ENCODE peak calls at places on chromosomes 6 and 20, in eight cellular contexts. D, V, G, E, H, I, Q and L are unnamed samples.

GRCh38 chr6:37679539-37680476 is 17.9 kb downstream of the MDGA1 start:
- DNase-seq in D (peak; percentile 89), I (no peak), H (no peak), V (peak; percentile 48), E (no peak), G (no peak), Q (no peak), L (no peak)

GRCh38 chr6:167699141-167700036 is 127.3 kb upstream of the AFDN start:
- DNase-seq in E (peak; percentile 61), V (no peak), G (peak; percentile 8), I (peak; percentile 73), H (no peak), Q (peak; percentile 3), D (peak; percentile 61), L (no peak)

GRCh38 chr20:49657118-49657901 is 56.4 kb downstream of the B4GALT5 start:
- DNase-seq in G (peak; percentile 93), Q (peak; percentile 89), E (no peak), H (no peak), D (no peak), V (no peak), I (peak; percentile 72), L (no peak)

GRCh38 chr6:41678511-41679084 is 40.3 kb downstream of the MDFI start:
- DNase-seq in I (no peak), D (no peak), H (no peak), V (no peak), G (no peak), E (no peak), Q (no peak), L (no peak)

GRCh38 chr6:665403-666267 is 8.7 kb upstream of the HUS1B start:
- DNase-seq in I (no peak), H (no peak), V (no peak), Q (no peak), E (no peak), G (no peak), D (no peak), L (no peak)

GRCh38 chr6:12761376-12762115 is 45.0 kb downstream of the PHACTR1 start:
- DNase-seq in V (no peak), D (no peak), I (peak; percentile 20), Q (peak; percentile 87), G (peak; percentile 97), H (no peak), E (no peak), L (no peak)

GRCh38 chr6:104995989-104996617 is 39.2 kb downstream of the LIN28B start:
- DNase-seq in I (peak; percentile 38), G (peak; percentile 5), Q (peak; percentile 37), D (no peak), E (no peak), H (peak; percentile 5), V (no peak), L (no peak)

GRCh38 chr6:36793913-36794703 is 45.1 kb downstream of the CPNE5 start:
- DNase-seq in G (no peak), I (no peak), V (peak; percentile 42), D (no peak), E (no peak), H (no peak), Q (no peak), L (no peak)

GRCh38 chr6:112882381-112882780 is 535.3 kb downstream of the RFPL4B start:
- DNase-seq in H (no peak), I (no peak), E (no peak), G (no peak), V (no peak), Q (no peak), D (no peak), L (no peak)

GRCh38 chr20:34037121-34037520 is 43.4 kb downstream of the RALY start:
- DNase-seq in G (no peak), H (peak; percentile 8), I (no peak), Q (no peak), D (peak; percentile 26), E (no peak), V (no peak), L (no peak)

GRCh38 chr6:125116170-125116569 is 37.4 kb upstream of the TPD52L1 start:
- DNase-seq in D (no peak), E (no peak), H (no peak), G (no peak), V (no peak), I (no peak), Q (no peak), L (no peak)

GRCh38 chr6:4434655-4435054 is 299.3 kb upstream of the ECI2 start:
- DNase-seq in H (no peak), G (no peak), D (no peak), Q (no peak), E (no peak), I (no peak), V (no peak), L (no peak)

GRCh38 chr20:50338479-50339195 is 148.0 kb downstream of the CEBPB start:
- DNase-seq in I (peak; percentile 31), G (peak; percentile 67), H (no peak), E (no peak), V (no peak), D (peak; percentile 84), Q (no peak), L (no peak)

GRCh38 chr6:312704-313485 is 20.6 kb downstream of the DUSP22 start:
- DNase-seq in D (no peak), E (no peak), H (no peak), V (no peak), I (no peak), G (no peak), Q (no peak), L (no peak)

GRCh38 chr6:169034523-169035167 is 219.0 kb downstream of the THBS2 start:
- DNase-seq in G (peak; percentile 95), E (no peak), H (no peak), V (no peak), Q (peak; percentile 79), D (no peak), I (no peak), L (no peak)

GRCh38 chr6:117481278-117481925 is 1.1 kb upstream of the DCBLD1 start:
- DNase-seq in I (no peak), D (peak; percentile 22), Q (no peak), E (no peak), V (peak; percentile 12), G (no peak), H (no peak), L (no peak)

GRCh38 chr6:2733324-2733723 is 17.4 kb downstream of the MYLK4 start:
- DNase-seq in G (no peak), E (peak; percentile 82), I (peak; percentile 49), Q (peak; percentile 63), D (peak; percentile 82), V (no peak), H (no peak), L (no peak)

GRCh38 chr20:46739441-46740213 is 30.2 kb downstream of the SLC2A10 start:
- DNase-seq in G (no peak), D (no peak), H (peak; percentile 70), I (no peak), E (no peak), V (no peak), Q (peak; percentile 38), L (no peak)

GRCh38 chr6:72855471-72855870 is 233.6 kb downstream of the KCNQ5 start:
- DNase-seq in D (no peak), G (peak; percentile 46), H (no peak), I (no peak), E (no peak), V (no peak), Q (no peak), L (no peak)

GRCh38 chr20:54044156-54044555 is 26.2 kb downstream of the BCAS1 start:
- DNase-seq in V (no peak), I (peak; percentile 71), E (peak; percentile 49), D (no peak), Q (peak; percentile 94), G (peak; percentile 92), H (peak; percentile 62), L (no peak)

GRCh38 chr20:17946040-17946439 is 22.6 kb downstream of the SNX5 start:
- DNase-seq in Q (no peak), D (no peak), I (no peak), E (no peak), V (no peak), G (no peak), H (no peak), L (no peak)

GRCh38 chr6:41494212-41495115 is 51.7 kb upstream of the FOXP4 start:
- DNase-seq in E (no peak), G (no peak), I (peak; percentile 15), V (no peak), H (no peak), D (no peak), Q (no peak), L (no peak)

GRCh38 chr6:100447900-100448700 is 16.6 kb downstream of the SIM1 start:
- DNase-seq in H (no peak), D (no peak), V (no peak), Q (no peak), G (no peak), E (no peak), I (no peak), L (no peak)

GRCh38 chr6:82331031-82331773 is 32.4 kb upstream of the TPBG start:
- DNase-seq in V (no peak), H (peak; percentile 92), E (no peak), G (peak; percentile 81), Q (peak; percentile 66), I (peak; percentile 41), D (no peak), L (no peak)
- TF ChIP-seq CTCF in V (no peak), H (peak; percentile 15), E (no peak), G (peak; percentile 69), Q (peak; percentile 52), I (peak; percentile 40), D (no peak), L (no peak)

GRCh38 chr6:107246249-107246971 is 131.1 kb upstream of the BEND3 start:
- DNase-seq in G (no peak), D (no peak), H (no peak), Q (no peak), I (no peak), E (no peak), V (no peak), L (no peak)
- TF ChIP-seq CTCF in G (no peak), D (no peak), H (no peak), Q (no peak), I (no peak), E (no peak), V (no peak), L (no peak)

GRCh38 chr6:51531623-51532022 is 555.8 kb downstream of the PKHD1 start:
- DNase-seq in V (no peak), I (no peak), Q (no peak), H (no peak), D (no peak), E (no peak), G (no peak), L (no peak)
- TF ChIP-seq CTCF in V (no peak), I (no peak), Q (no peak), H (no peak), D (no peak), E (no peak), G (no peak), L (no peak)

DNA sequence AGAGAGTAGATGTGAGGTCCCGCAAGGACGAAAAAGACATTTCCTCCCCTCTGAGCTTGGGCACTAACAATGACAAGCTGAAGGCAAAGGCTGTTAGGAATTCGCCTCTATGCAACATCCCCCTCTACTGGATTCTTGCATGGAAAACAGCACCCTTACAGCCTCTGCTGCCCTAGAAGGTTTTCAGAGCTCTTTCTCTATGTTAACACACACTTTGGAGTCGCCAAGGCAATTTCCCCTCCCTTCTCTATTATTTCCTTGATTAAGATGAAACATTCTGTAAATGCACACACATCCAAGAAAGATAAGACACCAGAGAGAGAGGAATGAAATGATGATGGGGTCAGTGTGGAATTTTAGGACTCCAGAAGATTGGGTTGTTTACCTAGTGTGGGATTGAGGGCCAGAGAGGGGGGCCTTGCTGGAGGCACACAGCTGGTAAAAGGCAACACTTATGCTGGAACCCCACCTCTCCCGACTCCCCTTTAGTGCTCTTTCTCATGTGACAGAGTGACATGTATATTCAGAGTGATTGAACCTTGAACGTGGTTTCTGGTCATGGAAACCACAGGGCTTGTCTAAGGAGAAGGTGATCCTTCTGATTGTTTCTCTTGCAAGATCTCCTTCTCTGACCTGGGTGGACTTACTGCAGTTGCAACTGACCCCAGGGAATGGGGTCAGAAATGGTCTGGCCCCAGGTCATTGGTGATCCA is 300.7 kb downstream of the CLIC5 start:
- DNase-seq in H (peak; percentile 64), V (peak; percentile 51), I (peak; percentile 91), D (peak; percentile 60), G (peak; percentile 86), Q (peak; percentile 94), E (no peak), L (peak; percentile 44)
- TF ChIP-seq CTCF in H (peak; percentile 88), V (peak; percentile 75), I (peak; percentile 87), D (peak; percentile 40), G (peak; percentile 96), Q (peak; percentile 99), E (peak; percentile 92), L (peak; percentile 85)